ENCODE peak calls at places on chromosomes 3 and 15, in six cellular contexts. D is ELR, I is tibial artery, M is T1000, W is nucleus accumbens, A is neural progenitor cell. Y is an unnamed sample.

GRCh38 chr3:46565607-46566039 is 479 bp downstream of the LRRC2 start:
- DNase-seq in A (peak), D (no peak), M (no peak), W (no peak), I (no peak), Y (no peak)

GRCh38 chr3:85572978-85573377 is 614.2 kb downstream of the CADM2 start:
- DNase-seq in I (no peak), D (no peak), A (no peak), M (no peak), W (no peak), Y (no peak)

GRCh38 chr15:28929200-28929599 is 43.4 kb downstream of the APBA2 start:
- DNase-seq in I (peak), D (no peak), A (no peak), W (no peak), M (no peak), Y (no peak)

GRCh38 chr15:56736308-56736707 is 3.0 kb upstream of the ZNF280D start:
- DNase-seq in M (no peak), I (no peak), D (peak), W (no peak), A (no peak), Y (no peak)

GRCh38 chr3:63046580-63046979 is 171.4 kb upstream of the CADPS start:
- DNase-seq in A (no peak), I (no peak), W (no peak), D (no peak), M (no peak), Y (no peak)

GRCh38 chr3:42873216-42873982 is 2.3 kb downstream of the CYP8B1 start:
- DNase-seq in M (no peak), D (no peak), W (no peak), A (no peak), I (no peak), Y (no peak)

GRCh38 chr15:39767921-39768320 is 14.7 kb downstream of the FSIP1 start:
- DNase-seq in D (no peak), A (no peak), I (no peak), W (no peak), M (no peak), Y (no peak)

GRCh38 chr3:75983609-75984290 is 198.4 kb upstream of the ZNF717 start:
- DNase-seq in A (no peak), M (no peak), W (no peak), I (no peak), D (peak), Y (no peak)

GRCh38 chr3:83926291-83926690 is 1032.5 kb upstream of the CADM2 start:
- DNase-seq in W (no peak), D (no peak), A (no peak), M (no peak), I (no peak), Y (no peak)

GRCh38 chr15:39302936-39303335 is 277.9 kb upstream of the THBS1 start:
- DNase-seq in I (no peak), D (no peak), W (no peak), A (no peak), M (no peak), Y (no peak)

GRCh38 chr3:35296533-35296932 is 342.8 kb upstream of the ARPP21 start:
- DNase-seq in D (no peak), A (no peak), M (no peak), W (no peak), I (no peak), Y (no peak)

GRCh38 chr3:170738756-170739155 is 131.2 kb downstream of the RPL22L1 start:
- DNase-seq in I (no peak), M (no peak), D (no peak), A (no peak), W (no peak), Y (no peak)

GRCh38 chr3:125045194-125045593 is 10.6 kb downstream of the HEG1 start:
- DNase-seq in W (no peak), A (no peak), I (no peak), M (no peak), D (no peak), Y (no peak)

GRCh38 chr3:55622116-55622515 is 135.0 kb upstream of the WNT5A start:
- DNase-seq in D (peak), A (no peak), W (no peak), M (no peak), I (no peak), Y (no peak)

GRCh38 chr15:90376789-90377188 is 11.3 kb upstream of the IQGAP1 start:
- DNase-seq in I (no peak), W (no peak), M (no peak), D (no peak), A (no peak), Y (peak)

GRCh38 chr3:27963519-27963918 is 241.4 kb upstream of the EOMES start:
- DNase-seq in W (no peak), M (no peak), A (no peak), I (no peak), D (no peak), Y (no peak)

GRCh38 chr3:186152889-186153292 is 44.0 kb upstream of the ETV5 start:
- DNase-seq in A (no peak), M (no peak), W (no peak), D (no peak), I (no peak), Y (no peak)

GRCh38 chr15:88656760-88657221 is 18.0 kb downstream of the ISG20 start:
- DNase-seq in M (no peak), D (no peak), W (no peak), I (peak), A (no peak), Y (no peak)

GRCh38 chr3:36876181-36876936 is 68.5 kb downstream of the TRANK1 start:
- DNase-seq in W (no peak), D (no peak), I (no peak), M (no peak), A (no peak), Y (no peak)

GRCh38 chr3:196774191-196774820 is 34.6 kb downstream of the PAK2 start:
- DNase-seq in M (no peak), I (no peak), D (peak), W (no peak), A (no peak), Y (no peak)

GRCh38 chr15:38471974-38472373 is 18.0 kb downstream of the FAM98B start:
- DNase-seq in M (no peak), A (no peak), D (peak), I (no peak), W (no peak), Y (no peak)

GRCh38 chr3:45095916-45096526 is 50.2 kb downstream of the CDCP1 start:
- DNase-seq in A (no peak), I (no peak), M (no peak), W (no peak), D (peak), Y (no peak)

GRCh38 chr15:74202461-74203401 is at the start of gene STRA6:
- DNase-seq in A (peak), I (no peak), M (no peak), D (peak), W (no peak), Y (no peak)

GRCh38 chr15:78620021-78620838 is 566 bp downstream of the CHRNA3 start:
- DNase-seq in W (no peak), I (peak), D (no peak), A (peak), M (no peak), Y (no peak)

GRCh38 chr3:43612439-43612838 is 9.4 kb downstream of the ANO10 start:
- DNase-seq in M (no peak), W (no peak), A (no peak), I (no peak), D (no peak), Y (no peak)

GRCh38 chr3:98532275-98532637 is 478 bp downstream of the GPR15 start:
- DNase-seq in A (no peak), I (no peak), M (no peak), D (no peak), W (no peak), Y (no peak)

GRCh38 chr3:170356596-170357175 is 829 bp upstream of the SKIL start:
- DNase-seq in A (peak), M (peak), I (peak), D (peak), W (no peak), Y (peak)

GRCh38 chr3:171753025-171753472 is 57.2 kb downstream of the PLD1 start:
- DNase-seq in I (no peak), D (no peak), A (no peak), M (no peak), W (no peak), Y (no peak)

GRCh38 chr3:24678441-24678865 is 183.8 kb upstream of the THRB start:
- DNase-seq in D (peak), W (no peak), I (no peak), M (no peak), A (no peak), Y (no peak)

Y was measured in T-helper 9 cell.